ENCODE peak calls at places on chromosomes 11 and 22, in eight cellular contexts. Y is T-cell; Z is activated T-helper 1 cell treated with anti-CD3 and anti-CD28 coated beads, Interleukin-12 subunit alpha, Interleukin-12 subunit beta, Interleukin-2, Interleukin-4 antibody, amounts not matched to agents 30 ng/mL and 10 ng/mL and 1 ng/mL, durations not matched to agents 14 hours and 24 hours and 36 hours; X is cardiac fibroblast; F is aorta; A is sigmoid colon; Q is AG09309; S is NCI-H1694. I is an unnamed sample.

GRCh38 chr11:62713343-62713742 is 5.9 kb downstream of the GNG3 start:
- DNase-seq in X (no peak), Q (no peak), F (no peak), S (no peak), A (no peak), Y (no peak), Z (no peak), I (no peak)

GRCh38 chr11:72751293-72752087 is 718 bp downstream of the ARAP1 start:
- DNase-seq in X (no peak), Y (no peak), Z (no peak), Q (no peak), F (no peak), S (no peak), A (no peak), I (no peak)

GRCh38 chr11:93194673-93195291 is 3.0 kb downstream of the SLC36A4 start:
- DNase-seq in Q (no peak), A (no peak), Y (no peak), Z (no peak), S (no peak), X (no peak), F (no peak), I (no peak)

GRCh38 chr11:14643697-14644395 is at the start of gene PDE3B:
- DNase-seq in X (peak; percentile 39), Z (peak; percentile 69), A (peak; percentile 93), Q (no peak), F (peak; percentile 89), Y (peak; percentile 63), S (peak; percentile 51), I (peak; percentile 67)

GRCh38 chr11:113446938-113447337 is 28.3 kb downstream of the DRD2 start:
- DNase-seq in Y (no peak), A (no peak), F (no peak), Z (no peak), Q (no peak), S (no peak), X (no peak), I (no peak)

GRCh38 chr22:25853902-25854301 is 111.9 kb downstream of the MYO18B start:
- DNase-seq in F (no peak), Q (no peak), Y (no peak), A (no peak), Z (no peak), X (no peak), S (peak; percentile 41), I (no peak)

GRCh38 chr11:19918302-19919049 is 205.8 kb downstream of the NAV2 start:
- DNase-seq in Z (no peak), Y (no peak), F (no peak), A (no peak), X (peak; percentile 58), Q (peak; percentile 24), S (no peak), I (no peak)

GRCh38 chr11:116835042-116835772 is 2.2 kb downstream of the APOA1 start:
- DNase-seq in X (no peak), Y (no peak), S (no peak), Z (no peak), F (no peak), A (peak; percentile 62), Q (no peak), I (no peak)

GRCh38 chr11:47010192-47010591 is 73.6 kb downstream of the CSTPP1 start:
- DNase-seq in X (peak; percentile 69), Q (no peak), Y (no peak), A (no peak), Z (no peak), F (no peak), S (no peak), I (no peak)

GRCh38 chr11:5992604-5993251 is 5.9 kb upstream of the OR52L1 start:
- DNase-seq in X (peak; percentile 23), Y (no peak), A (no peak), S (no peak), F (no peak), Z (no peak), Q (peak; percentile 1), I (no peak)

GRCh38 chr22:50268655-50269113 is 1.5 kb downstream of the MAPK11 start:
- DNase-seq in Q (no peak), A (no peak), X (peak; percentile 37), F (no peak), S (no peak), Z (no peak), Y (no peak), I (no peak)

GRCh38 chr11:119356349-119357031 is 10.0 kb upstream of the MFRP start:
- DNase-seq in X (peak; percentile 78), A (peak; percentile 93), S (no peak), Y (peak; percentile 67), Q (no peak), Z (peak; percentile 61), F (peak; percentile 90), I (peak; percentile 79)

GRCh38 chr11:6567371-6567745 is 36.1 kb downstream of the RRP8 start:
- DNase-seq in F (no peak), Q (no peak), S (no peak), Z (no peak), Y (no peak), X (no peak), A (no peak), I (no peak)

GRCh38 chr11:12526789-12527188 is 147.4 kb upstream of the TEAD1 start:
- DNase-seq in Z (no peak), A (no peak), X (peak; percentile 76), Y (no peak), Q (peak; percentile 52), F (no peak), S (no peak), I (no peak)

GRCh38 chr22:42428760-42429159 is 3.4 kb downstream of the NFAM1 start:
- DNase-seq in F (no peak), Z (no peak), S (no peak), A (no peak), Q (no peak), X (no peak), Y (no peak), I (no peak)

GRCh38 chr11:1348748-1349073 is 39.3 kb upstream of the TOLLIP start:
- DNase-seq in F (no peak), A (peak; percentile 48), S (no peak), Z (no peak), X (no peak), Y (no peak), Q (no peak), I (no peak)

GRCh38 chr22:32020117-32020516 is 22.9 kb upstream of the SLC5A1 start:
- DNase-seq in A (no peak), Y (no peak), Q (peak; percentile 29), Z (no peak), F (no peak), S (no peak), X (peak; percentile 58), I (no peak)

GRCh38 chr11:118046051-118046963 is 30.6 kb upstream of the TMPRSS4 start:
- DNase-seq in X (no peak), Z (peak; percentile 12), Q (no peak), Y (peak; percentile 30), A (no peak), S (no peak), F (no peak), I (no peak)

GRCh38 chr22:41579997-41580355 is 9.7 kb downstream of the PMM1 start:
- DNase-seq in Y (no peak), S (no peak), Q (no peak), X (no peak), F (no peak), A (no peak), Z (no peak), I (no peak)

GRCh38 chr11:2300936-2301630 is 635 bp downstream of the C11orf21 start:
- DNase-seq in Q (no peak), F (no peak), S (no peak), A (no peak), X (no peak), Z (no peak), Y (no peak), I (no peak)

GRCh38 chr11:106477776-106478175 is 400.3 kb downstream of the AASDHPPT start:
- DNase-seq in F (no peak), Z (no peak), X (peak; percentile 49), Y (no peak), S (no peak), Q (no peak), A (no peak), I (no peak)

GRCh38 chr11:46659908-46660307 is 40.5 kb downstream of the ARHGAP1 start:
- DNase-seq in S (no peak), F (no peak), X (peak; percentile 81), Q (peak; percentile 69), Y (no peak), A (peak; percentile 55), Z (no peak), I (no peak)

I was measured in endothelial cell.